ENCODE peak calls at places on chromosomes 1 and 21, in ten cellular contexts. J is uterus, R is hepatocyte, W is upper lobe of right lung, N is brain microvascular endothelial cell, S is adrenal gland, Z is GM23338, D is stomach, K is pancreas, F is coronary artery. O is an unnamed sample.

GRCh38 chr1:245155186-245156040 is 628 bp downstream of the KIF26B start:
- DNase-seq in N (no peak), S (no peak), F (no peak), R (peak), K (peak), Z (peak), W (no peak), J (no peak), D (no peak), O (no peak)

GRCh38 chr1:67618285-67619018 is 66.5 kb upstream of the GADD45A start:
- DNase-seq in N (peak), F (peak), R (peak), Z (no peak), K (no peak), D (peak), J (peak), S (peak), W (no peak), O (no peak)

GRCh38 chr1:174023438-174023837 is 1.3 kb upstream of the RC3H1 start:
- DNase-seq in J (no peak), F (no peak), Z (peak), R (peak), K (no peak), S (no peak), D (peak), N (peak), W (no peak), O (no peak)

GRCh38 chr1:101207891-101208290 is 28.9 kb upstream of the S1PR1 start:
- DNase-seq in N (no peak), W (no peak), Z (no peak), S (no peak), K (no peak), F (no peak), J (no peak), D (no peak), R (no peak), O (no peak)

GRCh38 chr21:42187976-42188653 is 30.8 kb upstream of the ABCG1 start:
- DNase-seq in K (no peak), N (no peak), F (no peak), Z (no peak), S (peak), W (no peak), J (no peak), D (peak), R (no peak), O (no peak)

GRCh38 chr1:169108897-169109560 is 2.5 kb downstream of the ATP1B1 start:
- DNase-seq in W (peak), F (no peak), R (peak), K (no peak), N (peak), Z (peak), D (peak), S (no peak), J (no peak), O (peak)

GRCh38 chr1:212827831-212828278 is 19.6 kb downstream of the SPATA45 start:
- DNase-seq in N (no peak), W (no peak), Z (no peak), R (peak), F (no peak), K (no peak), S (no peak), D (no peak), J (no peak), O (no peak)

GRCh38 chr1:17122449-17123194 is 3.4 kb upstream of the PADI2 start:
- DNase-seq in R (no peak), S (no peak), K (no peak), N (peak), W (no peak), D (no peak), F (no peak), Z (no peak), J (no peak), O (no peak)

GRCh38 chr1:172720325-172720724 is 61.4 kb downstream of the FASLG start:
- DNase-seq in F (no peak), N (no peak), D (no peak), K (no peak), R (no peak), S (no peak), J (no peak), W (no peak), Z (peak), O (no peak)

GRCh38 chr1:36365310-36365895 is 20.3 kb downstream of the STK40 start:
- DNase-seq in S (peak), D (no peak), W (no peak), R (no peak), J (peak), K (no peak), Z (no peak), F (no peak), N (no peak), O (peak)

GRCh38 chr1:163970699-163971098 is 588.3 kb upstream of the PBX1 start:
- DNase-seq in D (no peak), S (no peak), J (no peak), F (no peak), Z (no peak), N (no peak), W (no peak), K (no peak), R (no peak), O (no peak)

GRCh38 chr21:44932366-44933181 is 7.3 kb upstream of the SLX9 start:
- DNase-seq in K (peak), F (no peak), W (peak), N (no peak), D (no peak), R (peak), Z (no peak), S (no peak), J (no peak), O (peak)

GRCh38 chr1:70656371-70656770 is 245.3 kb downstream of the CTH start:
- DNase-seq in S (no peak), K (no peak), R (no peak), J (no peak), Z (no peak), N (no peak), F (no peak), W (no peak), D (no peak), O (no peak)

GRCh38 chr1:225361176-225361575 is 66.7 kb downstream of the LBR start:
- DNase-seq in S (no peak), K (no peak), N (no peak), F (no peak), D (no peak), R (no peak), W (no peak), J (no peak), Z (no peak), O (no peak)

GRCh38 chr1:156975084-156975483 is 54.7 kb downstream of the LRRC71 start:
- DNase-seq in S (no peak), N (no peak), W (no peak), F (no peak), D (no peak), K (no peak), Z (peak), R (no peak), J (no peak), O (no peak)

GRCh38 chr1:223233019-223233409 is 90.0 kb upstream of the TLR5 start:
- DNase-seq in K (no peak), S (peak), R (no peak), N (no peak), Z (no peak), D (no peak), F (peak), J (no peak), W (no peak), O (no peak)

GRCh38 chr1:37650173-37650572 is 15.5 kb upstream of the RSPO1 start:
- DNase-seq in S (no peak), J (no peak), R (no peak), Z (no peak), N (no peak), W (no peak), K (no peak), F (no peak), D (no peak), O (no peak)

GRCh38 chr1:167128261-167129227 is 34.7 kb downstream of the STYXL2 start:
- DNase-seq in Z (no peak), S (no peak), R (no peak), J (no peak), W (no peak), N (no peak), D (no peak), F (no peak), K (no peak), O (no peak)

GRCh38 chr1:6835139-6835538 is 49.9 kb downstream of the CAMTA1 start:
- DNase-seq in J (no peak), N (no peak), W (no peak), K (no peak), R (no peak), F (no peak), D (no peak), Z (no peak), S (no peak), O (no peak)

GRCh38 chr21:31895069-31895851 is 22.4 kb downstream of the HUNK start:
- DNase-seq in S (peak), J (no peak), Z (no peak), R (no peak), N (no peak), K (no peak), F (no peak), D (no peak), W (no peak), O (no peak)

GRCh38 chr21:26850116-26850643 is 5.0 kb upstream of the ADAMTS1 start:
- DNase-seq in R (peak), Z (peak), S (no peak), N (no peak), F (no peak), K (no peak), J (no peak), W (no peak), D (no peak), O (no peak)

GRCh38 chr1:228293816-228294500 is 86.1 kb downstream of the OBSCN start:
- DNase-seq in Z (no peak), N (no peak), R (no peak), K (peak), D (no peak), W (peak), F (no peak), J (no peak), S (no peak), O (peak)

GRCh38 chr1:48246727-48247126 is 24.2 kb downstream of the SLC5A9 start:
- DNase-seq in J (no peak), D (peak), R (no peak), Z (no peak), N (no peak), W (peak), K (peak), S (peak), F (no peak), O (peak)

GRCh38 chr1:230568008-230568407 is 74.3 kb upstream of the COG2 start:
- DNase-seq in F (no peak), W (no peak), K (peak), N (peak), R (peak), D (peak), S (peak), J (no peak), Z (peak), O (no peak)

GRCh38 chr1:37822942-37823865 is 15.2 kb upstream of the YRDC start:
- DNase-seq in N (peak), W (no peak), Z (no peak), D (no peak), S (no peak), J (no peak), F (no peak), K (no peak), R (no peak), O (no peak)

GRCh38 chr1:24266398-24266941 is 52.7 kb upstream of the GRHL3 start:
- DNase-seq in R (peak), Z (no peak), F (no peak), S (no peak), D (no peak), J (no peak), W (no peak), N (peak), K (no peak), O (no peak)

GRCh38 chr1:145961425-145962156 is 2.8 kb downstream of the ANKRD34A start:
- DNase-seq in R (peak), K (peak), J (peak), S (no peak), D (no peak), Z (peak), N (no peak), F (no peak), W (peak), O (peak)

GRCh38 chr1:18875796-18876128 is 16.3 kb upstream of the TAS1R2 start:
- DNase-seq in N (no peak), S (no peak), D (no peak), F (no peak), J (no peak), R (no peak), K (no peak), W (no peak), Z (no peak), O (no peak)

DNA sequence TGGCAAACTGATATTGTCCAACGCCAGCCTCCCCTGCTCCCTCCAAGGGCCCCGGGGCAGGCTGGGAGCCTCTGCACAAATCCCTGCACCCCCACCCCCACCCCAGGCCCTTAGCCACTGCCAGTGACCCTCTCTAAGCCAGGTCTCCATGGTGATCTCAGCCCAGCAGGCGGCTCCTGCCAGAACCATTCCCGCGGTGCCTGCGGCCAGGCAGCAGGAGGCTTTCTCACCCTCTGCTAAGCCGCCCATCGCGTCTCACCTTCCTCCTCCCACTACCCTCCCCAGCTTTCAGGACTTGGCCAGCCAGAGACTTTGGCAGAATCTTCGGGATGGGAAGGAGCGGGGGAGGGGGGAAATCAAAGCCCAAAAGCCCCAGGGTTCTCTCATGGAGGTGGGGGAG is 46.8 kb upstream of the WASF2 start:
- DNase-seq in F (peak), D (no peak), K (no peak), J (peak), Z (peak), R (peak), S (peak), W (no peak), N (peak), O (peak)
- TF ChIP-seq CTCF in F (no peak), D (no peak), K (no peak), J (no peak), Z (no peak), R (no peak), S (no peak), W (no peak), N (peak), O (peak)

GRCh38 chr1:119009300-119009660 is 21.1 kb upstream of the TBX15 start:
- DNase-seq in W (no peak), D (no peak), Z (no peak), K (no peak), J (no peak), S (no peak), F (no peak), N (no peak), R (no peak), O (no peak)
- H3K4me3 ChIP-seq in W (no peak), D (no peak), Z (peak), K (no peak), J (no peak), S (no peak), F (no peak), N (no peak), R (no peak), O (no peak)

GRCh38 chr1:89126602-89127001 is 688 bp upstream of the GBP2 start:
- DNase-seq in R (no peak), J (no peak), W (no peak), F (no peak), D (no peak), K (no peak), S (no peak), Z (no peak), N (no peak), O (no peak)
- H3K27ac ChIP-seq in R (peak), J (peak), W (peak), F (peak), D (peak), K (peak), S (peak), Z (no peak), N (no peak), O (peak)

DNA sequence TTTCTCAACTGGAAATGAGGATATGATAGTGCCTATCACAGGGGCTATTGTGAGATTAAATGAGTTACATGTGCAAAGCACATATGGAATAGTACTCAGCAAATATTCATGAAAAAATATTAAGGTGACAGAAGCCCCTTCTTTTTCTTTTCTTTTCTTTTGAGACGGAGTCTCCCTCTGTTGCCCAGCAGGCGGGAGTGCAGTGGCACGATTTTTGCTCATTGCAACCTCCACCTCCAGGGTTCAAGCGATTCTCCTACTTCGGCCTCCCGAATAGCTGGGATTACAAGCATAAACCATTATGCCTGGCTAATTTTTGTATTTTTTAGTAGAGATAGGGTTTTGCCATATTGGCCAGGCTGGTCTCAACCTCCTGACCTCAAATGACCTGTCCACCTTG is 139.4 kb downstream of the HIVEP3 start:
- DNase-seq in Z (no peak), W (no peak), F (no peak), J (no peak), S (no peak), R (no peak), N (no peak), D (no peak), K (no peak), O (no peak)
- TF ChIP-seq CTCF in Z (peak), W (no peak), F (no peak), J (no peak), S (no peak), R (no peak), N (peak), D (no peak), K (no peak), O (peak)

GRCh38 chr1:115135681-115136080 is 46.4 kb upstream of the TSPAN2 start:
- DNase-seq in S (no peak), Z (no peak), D (no peak), K (no peak), R (no peak), N (peak), W (no peak), F (no peak), J (no peak), O (no peak)
- H3K4me3 ChIP-seq in S (no peak), Z (no peak), D (no peak), K (no peak), R (no peak), N (no peak), W (no peak), F (peak), J (no peak), O (no peak)

DNA sequence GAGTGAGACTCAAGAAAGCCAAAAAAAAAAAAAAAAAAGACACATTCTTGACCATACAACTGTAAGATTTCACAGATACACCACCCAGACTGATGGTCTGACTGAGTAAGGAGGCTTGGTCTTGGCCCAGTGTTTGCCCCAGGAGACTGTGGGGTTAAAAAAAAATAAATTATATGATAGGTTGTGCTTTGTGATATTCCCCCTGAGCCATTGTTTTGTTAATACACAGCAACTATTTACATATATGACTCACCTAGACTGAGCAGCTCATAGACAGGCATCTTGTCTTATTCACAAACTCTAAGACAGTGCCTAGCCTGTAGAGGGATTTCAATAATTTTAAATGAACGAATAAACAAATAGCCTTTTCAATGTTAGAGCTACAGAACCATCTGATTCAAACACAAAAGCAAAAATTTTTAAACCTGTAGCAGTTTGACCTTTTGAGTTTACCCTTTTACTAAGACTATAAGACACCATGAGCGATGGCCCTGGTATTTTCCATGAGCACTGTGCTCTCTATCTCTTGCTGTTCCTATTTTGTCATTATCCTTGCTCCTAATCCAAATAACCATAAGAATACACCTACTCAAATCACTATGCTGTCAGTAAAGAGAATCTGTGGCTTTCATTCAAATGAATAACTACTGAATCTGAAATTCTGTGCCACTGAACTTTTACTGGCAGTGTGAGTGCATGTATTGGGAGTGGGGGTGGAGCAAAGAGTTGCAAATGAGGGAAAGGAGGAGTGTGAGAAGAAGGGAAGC is 199.4 kb upstream of the PTBP2 start:
- DNase-seq in J (no peak), R (no peak), D (no peak), K (no peak), W (no peak), N (peak), S (no peak), F (no peak), Z (no peak), O (no peak)
- H3K27ac ChIP-seq in J (no peak), R (no peak), D (no peak), K (no peak), W (no peak), N (no peak), S (no peak), F (no peak), Z (peak), O (no peak)

GRCh38 chr1:204241050-204241449 is 27.3 kb upstream of the GOLT1A start:
- DNase-seq in J (no peak), W (no peak), R (no peak), F (no peak), K (peak), Z (no peak), N (no peak), D (no peak), S (no peak), O (no peak)
- TF ChIP-seq CTCF in J (no peak), W (no peak), R (no peak), F (no peak), K (no peak), Z (no peak), N (no peak), D (no peak), S (no peak), O (no peak)

GRCh38 chr1:58250587-58250948 is 296.0 kb downstream of the OMA1 start:
- DNase-seq in K (no peak), Z (no peak), W (no peak), F (no peak), J (no peak), N (no peak), S (no peak), D (no peak), R (no peak), O (no peak)

GRCh38 chr1:58251415-58252073 is 295.0 kb downstream of the OMA1 start:
- DNase-seq in F (no peak), S (no peak), J (no peak), W (no peak), N (no peak), D (no peak), R (peak), K (no peak), Z (peak), O (no peak)

GRCh38 chr1:58248067-58248466 is 298.5 kb downstream of the OMA1 start:
- DNase-seq in D (no peak), W (no peak), S (no peak), K (no peak), R (no peak), Z (no peak), N (no peak), F (no peak), J (no peak), O (no peak)

GRCh38 chr1:58249729-58250586 is 296.6 kb downstream of the OMA1 start:
- DNase-seq in W (no peak), K (peak), Z (peak), R (peak), D (no peak), J (peak), F (no peak), S (peak), N (peak), O (peak)

GRCh38 chr1:58249371-58249728 is 297.2 kb downstream of the OMA1 start:
- DNase-seq in J (no peak), W (no peak), R (no peak), N (no peak), Z (no peak), D (no peak), K (no peak), S (no peak), F (no peak), O (no peak)
- H3K4me3 ChIP-seq in J (peak), W (no peak), R (peak), N (peak), Z (peak), D (peak), K (no peak), S (no peak), F (peak), O (peak)